ENCODE peak calls at places on chromosomes 7 and 10, in six cellular contexts. B is stomach, M is HepG2, Z is psoas muscle, Q is astrocyte, D is heart right ventricle. F is an unnamed sample.

GRCh38 chr10:28291881-28292297 is 11.0 kb downstream of the MPP7 start:
- DNase-seq in B (no peak), M (no peak), Z (no peak), Q (peak), D (no peak), F (no peak)

GRCh38 chr10:35262436-35262835 is 73.9 kb upstream of the CCNY start:
- DNase-seq in B (no peak), M (no peak), Z (no peak), Q (no peak), D (no peak), F (no peak)

GRCh38 chr10:6766480-6766879 is 186.4 kb upstream of the PRKCQ start:
- DNase-seq in B (no peak), M (no peak), Z (no peak), Q (no peak), D (no peak), F (no peak)

GRCh38 chr10:905503-905902 is 26.0 kb downstream of the LARP4B start:
- DNase-seq in B (no peak), M (no peak), Z (no peak), Q (no peak), D (no peak), F (no peak)

GRCh38 chr7:94324380-94325120 is 70.1 kb upstream of the COL1A2 start:
- DNase-seq in B (no peak), M (no peak), Z (no peak), Q (no peak), D (no peak), F (no peak)

GRCh38 chr7:105916603-105917002 is 40.2 kb upstream of the ATXN7L1 start:
- DNase-seq in B (no peak), M (no peak), Z (no peak), Q (peak), D (no peak), F (no peak)

GRCh38 chr7:14457567-14458453 is 444.7 kb downstream of the DGKB start:
- DNase-seq in B (peak), M (peak), Z (peak), Q (peak), D (peak), F (peak)

GRCh38 chr7:133511242-133511641 is 258.4 kb downstream of the EXOC4 start:
- DNase-seq in B (no peak), M (no peak), Z (no peak), Q (no peak), D (no peak), F (no peak)

GRCh38 chr10:133324857-133325260 is 11.8 kb downstream of the CALY start:
- DNase-seq in B (no peak), M (no peak), Z (no peak), Q (no peak), D (no peak), F (no peak)

GRCh38 chr10:121418126-121418777 is 180.0 kb downstream of the FGFR2 start:
- DNase-seq in B (no peak), M (no peak), Z (no peak), Q (peak), D (no peak), F (no peak)

GRCh38 chr10:11715815-11716494 is 26.2 kb upstream of the ECHDC3 start:
- DNase-seq in B (peak), M (peak), Z (no peak), Q (no peak), D (no peak), F (no peak)

GRCh38 chr10:61757525-61758397 is 95.0 kb downstream of the CABCOCO1 start:
- DNase-seq in B (no peak), M (no peak), Z (no peak), Q (peak), D (no peak), F (no peak)

GRCh38 chr10:120394446-120394845 is 62.6 kb upstream of the PLPP4 start:
- DNase-seq in B (no peak), M (no peak), Z (no peak), Q (peak), D (no peak), F (no peak)

GRCh38 chr7:48292949-48293348 is 121.7 kb downstream of the ABCA13 start:
- DNase-seq in B (no peak), M (no peak), Z (no peak), Q (no peak), D (no peak), F (no peak)

GRCh38 chr10:19385846-19386455 is 337.4 kb downstream of the MALRD1 start:
- DNase-seq in B (no peak), M (peak), Z (no peak), Q (no peak), D (no peak), F (no peak)

GRCh38 chr10:97574374-97575100 is 2.0 kb downstream of the ANKRD2 start:
- DNase-seq in B (peak), M (peak), Z (peak), Q (peak), D (peak), F (no peak)

GRCh38 chr10:110632591-110633215 is 11.4 kb upstream of the RBM20 start:
- DNase-seq in B (no peak), M (no peak), Z (no peak), Q (no peak), D (no peak), F (no peak)

GRCh38 chr10:4527281-4527960 is 298.6 kb upstream of the AKR1E2 start:
- DNase-seq in B (no peak), M (no peak), Z (no peak), Q (peak), D (no peak), F (no peak)

GRCh38 chr7:116417593-116418345 is 81.8 kb upstream of the CAV2 start:
- DNase-seq in B (no peak), M (no peak), Z (no peak), Q (no peak), D (no peak), F (no peak)

GRCh38 chr7:88090233-88090632 is 129.6 kb downstream of the SRI start:
- DNase-seq in B (no peak), M (no peak), Z (no peak), Q (no peak), D (no peak), F (no peak)

GRCh38 chr10:11678074-11678793 is 63.9 kb upstream of the ECHDC3 start:
- DNase-seq in B (peak), M (peak), Z (no peak), Q (peak), D (no peak), F (no peak)

GRCh38 chr7:74542558-74543117 is 88.9 kb downstream of the GTF2IRD1 start:
- DNase-seq in B (peak), M (no peak), Z (peak), Q (no peak), D (peak), F (peak)

GRCh38 chr7:57381581-57381980 is 68.4 kb upstream of the ZNF716 start:
- DNase-seq in B (no peak), M (no peak), Z (no peak), Q (no peak), D (no peak), F (no peak)

GRCh38 chr10:4270116-4270515 is 485.1 kb upstream of the KLF6 start:
- DNase-seq in B (no peak), M (no peak), Z (no peak), Q (peak), D (no peak), F (no peak)

GRCh38 chr10:5583525-5584175 is 58.9 kb downstream of the CALML3 start:
- DNase-seq in B (peak), M (no peak), Z (no peak), Q (peak), D (peak), F (peak)

GRCh38 chr10:117257701-117258100 is 16.8 kb downstream of the SLC18A2 start:
- DNase-seq in B (no peak), M (no peak), Z (no peak), Q (no peak), D (no peak), F (no peak)

GRCh38 chr7:27532256-27532783 is 130.4 kb downstream of the HIBADH start:
- DNase-seq in B (no peak), M (no peak), Z (no peak), Q (peak), D (no peak), F (no peak)

GRCh38 chr10:118843647-118844265 is 89.0 kb upstream of the CACUL1 start:
- DNase-seq in B (no peak), M (no peak), Z (no peak), Q (no peak), D (no peak), F (no peak)

GRCh38 chr7:1156782-1157535 is 3.0 kb downstream of the ZFAND2A start:
- DNase-seq in B (peak), M (peak), Z (peak), Q (peak), D (no peak), F (no peak)

GRCh38 chr7:26489906-26490305 is 198.2 kb downstream of the SNX10 start:
- DNase-seq in B (no peak), M (no peak), Z (no peak), Q (no peak), D (no peak), F (no peak)
- TF ChIP-seq CTCF in B (no peak), M (no peak), Z (no peak), Q (no peak), D (no peak), F (no peak)

GRCh38 chr7:138945806-138946205 is 35.4 kb downstream of the KIAA1549 start:
- DNase-seq in B (no peak), M (no peak), Z (no peak), Q (no peak), D (no peak), F (no peak)
- TF ChIP-seq CTCF in B (no peak), M (no peak), Z (no peak), Q (no peak), D (no peak), F (no peak)

DNA sequence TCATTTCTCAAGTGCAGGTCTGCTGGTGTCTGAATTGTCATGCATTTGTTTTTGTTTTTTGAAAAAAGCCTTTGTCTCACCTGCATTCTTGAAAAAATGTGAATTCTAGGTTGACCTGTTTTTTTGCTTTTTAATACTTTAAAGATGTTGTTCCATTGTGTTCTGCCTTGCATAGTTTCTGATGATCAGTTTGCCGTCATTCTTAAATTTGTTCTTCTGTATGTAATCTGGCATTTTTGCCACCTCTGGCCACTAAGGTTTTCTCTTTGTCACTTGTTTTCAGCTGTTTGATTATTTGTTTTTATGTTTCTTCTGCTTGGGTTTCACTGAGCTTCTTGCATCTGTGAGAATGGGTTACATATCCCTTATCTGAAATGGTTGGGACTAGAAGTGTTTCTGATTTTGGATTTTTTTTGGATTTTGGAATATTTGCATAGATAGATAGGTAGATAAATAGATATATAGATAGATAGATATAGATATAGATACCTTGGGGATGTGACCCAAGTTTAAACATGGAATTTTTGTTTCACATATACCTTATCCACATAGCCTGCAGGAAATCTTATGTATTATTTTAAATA is 16.5 kb downstream of the MGMT start:
- DNase-seq in B (no peak), M (no peak), Z (no peak), Q (no peak), D (no peak), F (no peak)
- TF ChIP-seq CTCF in B (no peak), M (no peak), Z (no peak), Q (no peak), D (no peak), F (no peak)

GRCh38 chr7:112510743-112511110 is 29.9 kb downstream of the LSMEM1 start:
- DNase-seq in B (no peak), M (no peak), Z (no peak), Q (no peak), D (no peak), F (no peak)

GRCh38 chr7:112520787-112521186 is 40.0 kb downstream of the LSMEM1 start:
- DNase-seq in B (no peak), M (no peak), Z (no peak), Q (no peak), D (no peak), F (no peak)

GRCh38 chr7:112517487-112517886 is 36.7 kb downstream of the LSMEM1 start:
- DNase-seq in B (no peak), M (no peak), Z (no peak), Q (no peak), D (no peak), F (no peak)

GRCh38 chr7:112511451-112512220 is 30.8 kb downstream of the LSMEM1 start:
- DNase-seq in B (no peak), M (no peak), Z (no peak), Q (no peak), D (no peak), F (no peak)

DNA sequence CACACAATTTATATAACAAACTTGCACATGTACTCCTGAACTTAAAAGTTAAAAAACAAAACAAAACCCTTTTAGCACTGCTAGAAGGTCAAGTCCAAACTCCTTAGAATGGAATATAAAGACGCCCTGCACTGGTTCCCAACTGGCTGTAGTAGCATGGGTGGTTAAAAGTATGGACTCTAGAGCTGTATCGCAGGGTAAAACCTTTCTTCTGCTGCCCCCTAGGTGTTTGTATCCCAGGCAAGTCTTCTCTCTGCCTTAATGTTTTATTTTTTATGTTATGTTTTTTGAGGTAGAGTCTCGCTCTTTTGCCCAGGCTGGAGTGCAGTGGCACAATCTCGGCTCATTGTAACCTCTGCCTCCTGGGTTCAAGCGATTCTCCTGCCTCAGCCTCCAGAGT is 35.2 kb downstream of the LSMEM1 start:
- DNase-seq in B (no peak), M (no peak), Z (no peak), Q (no peak), D (no peak), F (no peak)
- TF ChIP-seq CTCF in B (no peak), M (no peak), Z (no peak), Q (no peak), D (no peak), F (no peak)

GRCh38 chr7:139827042-139827441 is 2.0 kb upstream of the TBXAS1 start:
- DNase-seq in B (no peak), M (no peak), Z (no peak), Q (no peak), D (no peak), F (no peak)
- TF ChIP-seq CTCF in B (peak), M (peak), Z (peak), Q (no peak), D (no peak), F (no peak)

GRCh38 chr10:128295003-128295402 is 168.8 kb upstream of the MKI67 start:
- DNase-seq in B (no peak), M (no peak), Z (no peak), Q (no peak), D (no peak), F (no peak)
- TF ChIP-seq CTCF in B (no peak), M (no peak), Z (no peak), Q (no peak), D (no peak), F (no peak)

GRCh38 chr10:101257121-101257890 is 28.0 kb upstream of the LBX1 start:
- DNase-seq in B (no peak), M (no peak), Z (no peak), Q (no peak), D (no peak), F (no peak)
- TF ChIP-seq CTCF in B (no peak), M (no peak), Z (no peak), Q (no peak), D (no peak), F (no peak)

GRCh38 chr7:84507529-84507928 is 312.9 kb upstream of the SEMA3A start:
- DNase-seq in B (no peak), M (no peak), Z (no peak), Q (no peak), D (no peak), F (no peak)

GRCh38 chr7:84508569-84508968 is 314.0 kb upstream of the SEMA3A start:
- DNase-seq in B (no peak), M (no peak), Z (no peak), Q (no peak), D (no peak), F (no peak)

GRCh38 chr7:84510501-84510900 is 315.9 kb upstream of the SEMA3A start:
- DNase-seq in B (no peak), M (no peak), Z (no peak), Q (peak), D (no peak), F (no peak)

GRCh38 chr7:84509522-84509921 is 314.9 kb upstream of the SEMA3A start:
- DNase-seq in B (no peak), M (no peak), Z (no peak), Q (no peak), D (no peak), F (no peak)

GRCh38 chr7:84512055-84512454 is 317.5 kb upstream of the SEMA3A start:
- DNase-seq in B (no peak), M (no peak), Z (no peak), Q (no peak), D (no peak), F (no peak)
- TF ChIP-seq CTCF in B (no peak), M (no peak), Z (no peak), Q (no peak), D (no peak), F (no peak)